ENCODE peak calls at places on chromosomes 2 and 18, in ten cellular contexts. One of them, this sample, is unnamed.

GRCh38 chr2:191499050-191499449 is 178.9 kb upstream of the NABP1 start:
- DNase-seq in EL: no peak
- DNase-seq in nucleus accumbens: no peak
- DNase-seq in cardiac septum: no peak
- DNase-seq in GM03348: no peak
- DNase-seq in T-helper 2 cell treated with Interferon-gamma antibody and Interleukin-4, amounts not matched to agents 5 μg/mL and 100 μg/mL, for 36 hours: no peak
- DNase-seq in HFFc6: no peak
- DNase-seq in GM12892: no peak
- DNase-seq in COR-L47: no peak
- DNase-seq in activated effector memory CD4-positive, alpha-beta T cell treated with anti-CD3 and anti-CD28 coated beads, Interleukin-2, amount 50 U/mL, for 16 hours: no peak
- DNase-seq in this sample: no peak

GRCh38 chr18:63155910-63156773 is 163.4 kb downstream of the BCL2 start:
- DNase-seq in EL: no peak
- DNase-seq in nucleus accumbens: no peak
- DNase-seq in cardiac septum: no peak
- DNase-seq in GM03348: no peak
- DNase-seq in T-helper 2 cell treated with Interferon-gamma antibody and Interleukin-4, amounts not matched to agents 5 μg/mL and 100 μg/mL, for 36 hours: no peak
- DNase-seq in HFFc6: no peak
- DNase-seq in GM12892: no peak
- DNase-seq in COR-L47: no peak
- DNase-seq in activated effector memory CD4-positive, alpha-beta T cell treated with anti-CD3 and anti-CD28 coated beads, Interleukin-2, amount 50 U/mL, for 16 hours: peak
- DNase-seq in this sample: no peak

GRCh38 chr18:2978626-2979025 is 34.3 kb downstream of the LPIN2 start:
- DNase-seq in EL: peak
- DNase-seq in nucleus accumbens: no peak
- DNase-seq in cardiac septum: no peak
- DNase-seq in GM03348: peak
- DNase-seq in T-helper 2 cell treated with Interferon-gamma antibody and Interleukin-4, amounts not matched to agents 5 μg/mL and 100 μg/mL, for 36 hours: peak
- DNase-seq in HFFc6: peak
- DNase-seq in GM12892: no peak
- DNase-seq in COR-L47: no peak
- DNase-seq in activated effector memory CD4-positive, alpha-beta T cell treated with anti-CD3 and anti-CD28 coated beads, Interleukin-2, amount 50 U/mL, for 16 hours: peak
- DNase-seq in this sample: no peak

GRCh38 chr18:29123706-29124530 is 947.0 kb upstream of the CDH2 start:
- DNase-seq in EL: no peak
- DNase-seq in nucleus accumbens: no peak
- DNase-seq in cardiac septum: no peak
- DNase-seq in GM03348: peak
- DNase-seq in T-helper 2 cell treated with Interferon-gamma antibody and Interleukin-4, amounts not matched to agents 5 μg/mL and 100 μg/mL, for 36 hours: no peak
- DNase-seq in HFFc6: no peak
- DNase-seq in GM12892: no peak
- DNase-seq in COR-L47: no peak
- DNase-seq in activated effector memory CD4-positive, alpha-beta T cell treated with anti-CD3 and anti-CD28 coated beads, Interleukin-2, amount 50 U/mL, for 16 hours: no peak
- DNase-seq in this sample: no peak

GRCh38 chr2:4047961-4048891 is 344.9 kb downstream of the DCDC2C start:
- DNase-seq in EL: no peak
- DNase-seq in nucleus accumbens: no peak
- DNase-seq in cardiac septum: no peak
- DNase-seq in GM03348: no peak
- DNase-seq in T-helper 2 cell treated with Interferon-gamma antibody and Interleukin-4, amounts not matched to agents 5 μg/mL and 100 μg/mL, for 36 hours: peak
- DNase-seq in HFFc6: no peak
- DNase-seq in GM12892: no peak
- DNase-seq in COR-L47: no peak
- DNase-seq in activated effector memory CD4-positive, alpha-beta T cell treated with anti-CD3 and anti-CD28 coated beads, Interleukin-2, amount 50 U/mL, for 16 hours: no peak
- DNase-seq in this sample: no peak

GRCh38 chr2:16416651-16417050 is 249.0 kb downstream of the CYRIA start:
- DNase-seq in EL: no peak
- DNase-seq in nucleus accumbens: no peak
- DNase-seq in cardiac septum: no peak
- DNase-seq in GM03348: no peak
- DNase-seq in T-helper 2 cell treated with Interferon-gamma antibody and Interleukin-4, amounts not matched to agents 5 μg/mL and 100 μg/mL, for 36 hours: no peak
- DNase-seq in HFFc6: no peak
- DNase-seq in GM12892: no peak
- DNase-seq in COR-L47: no peak
- DNase-seq in activated effector memory CD4-positive, alpha-beta T cell treated with anti-CD3 and anti-CD28 coated beads, Interleukin-2, amount 50 U/mL, for 16 hours: no peak
- DNase-seq in this sample: no peak

GRCh38 chr2:218605438-218605837 is 2.3 kb upstream of the PLCD4 start:
- DNase-seq in EL: peak
- DNase-seq in nucleus accumbens: no peak
- DNase-seq in cardiac septum: no peak
- DNase-seq in GM03348: peak
- DNase-seq in T-helper 2 cell treated with Interferon-gamma antibody and Interleukin-4, amounts not matched to agents 5 μg/mL and 100 μg/mL, for 36 hours: no peak
- DNase-seq in HFFc6: peak
- DNase-seq in GM12892: no peak
- DNase-seq in COR-L47: peak
- DNase-seq in activated effector memory CD4-positive, alpha-beta T cell treated with anti-CD3 and anti-CD28 coated beads, Interleukin-2, amount 50 U/mL, for 16 hours: no peak
- DNase-seq in this sample: no peak

GRCh38 chr2:165825041-165825440 is 31.0 kb upstream of the GALNT3 start:
- DNase-seq in EL: peak
- DNase-seq in nucleus accumbens: no peak
- DNase-seq in cardiac septum: no peak
- DNase-seq in GM03348: no peak
- DNase-seq in T-helper 2 cell treated with Interferon-gamma antibody and Interleukin-4, amounts not matched to agents 5 μg/mL and 100 μg/mL, for 36 hours: no peak
- DNase-seq in HFFc6: no peak
- DNase-seq in GM12892: no peak
- DNase-seq in COR-L47: peak
- DNase-seq in activated effector memory CD4-positive, alpha-beta T cell treated with anti-CD3 and anti-CD28 coated beads, Interleukin-2, amount 50 U/mL, for 16 hours: no peak
- DNase-seq in this sample: peak

GRCh38 chr2:235958631-235959395 is 209.4 kb downstream of the GBX2 start:
- DNase-seq in EL: no peak
- DNase-seq in nucleus accumbens: no peak
- DNase-seq in cardiac septum: peak
- DNase-seq in GM03348: no peak
- DNase-seq in T-helper 2 cell treated with Interferon-gamma antibody and Interleukin-4, amounts not matched to agents 5 μg/mL and 100 μg/mL, for 36 hours: no peak
- DNase-seq in HFFc6: no peak
- DNase-seq in GM12892: no peak
- DNase-seq in COR-L47: no peak
- DNase-seq in activated effector memory CD4-positive, alpha-beta T cell treated with anti-CD3 and anti-CD28 coated beads, Interleukin-2, amount 50 U/mL, for 16 hours: no peak
- DNase-seq in this sample: no peak

GRCh38 chr2:85791704-85792565 is 38.1 kb downstream of the ATOH8 start:
- DNase-seq in EL: no peak
- DNase-seq in nucleus accumbens: no peak
- DNase-seq in cardiac septum: peak
- DNase-seq in GM03348: no peak
- DNase-seq in T-helper 2 cell treated with Interferon-gamma antibody and Interleukin-4, amounts not matched to agents 5 μg/mL and 100 μg/mL, for 36 hours: no peak
- DNase-seq in HFFc6: no peak
- DNase-seq in GM12892: no peak
- DNase-seq in COR-L47: no peak
- DNase-seq in activated effector memory CD4-positive, alpha-beta T cell treated with anti-CD3 and anti-CD28 coated beads, Interleukin-2, amount 50 U/mL, for 16 hours: no peak
- DNase-seq in this sample: no peak

GRCh38 chr2:224260605-224261004 is 141.3 kb downstream of the FAM124B start:
- DNase-seq in EL: no peak
- DNase-seq in nucleus accumbens: no peak
- DNase-seq in cardiac septum: no peak
- DNase-seq in GM03348: peak
- DNase-seq in T-helper 2 cell treated with Interferon-gamma antibody and Interleukin-4, amounts not matched to agents 5 μg/mL and 100 μg/mL, for 36 hours: no peak
- DNase-seq in HFFc6: no peak
- DNase-seq in GM12892: no peak
- DNase-seq in COR-L47: no peak
- DNase-seq in activated effector memory CD4-positive, alpha-beta T cell treated with anti-CD3 and anti-CD28 coated beads, Interleukin-2, amount 50 U/mL, for 16 hours: no peak
- DNase-seq in this sample: no peak

GRCh38 chr18:79732721-79733025 is 53.1 kb downstream of the CTDP1 start:
- DNase-seq in EL: no peak
- DNase-seq in nucleus accumbens: no peak
- DNase-seq in cardiac septum: no peak
- DNase-seq in GM03348: no peak
- DNase-seq in T-helper 2 cell treated with Interferon-gamma antibody and Interleukin-4, amounts not matched to agents 5 μg/mL and 100 μg/mL, for 36 hours: no peak
- DNase-seq in HFFc6: no peak
- DNase-seq in GM12892: no peak
- DNase-seq in COR-L47: no peak
- DNase-seq in activated effector memory CD4-positive, alpha-beta T cell treated with anti-CD3 and anti-CD28 coated beads, Interleukin-2, amount 50 U/mL, for 16 hours: no peak
- DNase-seq in this sample: no peak